ENCODE peak calls at places on chromosomes 12 and 14, in six cellular contexts. One of them, this sample, is unnamed.

GRCh38 chr14:22416193-22416592 is 172.8 kb downstream of the DAD1 start:
- DNase-seq in NCI-H345: no peak
- DNase-seq in stimulated activated CD4-positive, alpha-beta T cell treated with anti-CD3 and anti-CD28 coated beads, Interleukin-12 subunit alpha, Interleukin-12 subunit beta, amount 100 ng/mL, for 4 hours: no peak
- DNase-seq in M059J: no peak
- DNase-seq in breast epithelium: no peak
- DNase-seq in substantia nigra: no peak
- DNase-seq in this sample: no peak

GRCh38 chr14:35001624-35002023 is 18.8 kb downstream of the SRP54 start:
- DNase-seq in stimulated activated CD4-positive, alpha-beta T cell treated with anti-CD3 and anti-CD28 coated beads, Interleukin-12 subunit alpha, Interleukin-12 subunit beta, amount 100 ng/mL, for 4 hours: no peak
- DNase-seq in breast epithelium: no peak
- DNase-seq in NCI-H345: no peak
- DNase-seq in M059J: no peak
- DNase-seq in substantia nigra: no peak
- DNase-seq in this sample: no peak

GRCh38 chr14:23406244-23406643 is 1.8 kb downstream of the MYH6 start:
- DNase-seq in breast epithelium: no peak
- DNase-seq in NCI-H345: peak; percentile 10
- DNase-seq in M059J: peak; percentile 40
- DNase-seq in stimulated activated CD4-positive, alpha-beta T cell treated with anti-CD3 and anti-CD28 coated beads, Interleukin-12 subunit alpha, Interleukin-12 subunit beta, amount 100 ng/mL, for 4 hours: no peak
- DNase-seq in substantia nigra: no peak
- DNase-seq in this sample: no peak

GRCh38 chr14:91315844-91316267 is 71.4 kb upstream of the GPR68 start:
- DNase-seq in M059J: peak; percentile 17
- DNase-seq in substantia nigra: no peak
- DNase-seq in NCI-H345: no peak
- DNase-seq in stimulated activated CD4-positive, alpha-beta T cell treated with anti-CD3 and anti-CD28 coated beads, Interleukin-12 subunit alpha, Interleukin-12 subunit beta, amount 100 ng/mL, for 4 hours: peak; percentile 60
- DNase-seq in breast epithelium: no peak
- DNase-seq in this sample: no peak

GRCh38 chr14:68247867-68248266 is 428.3 kb downstream of the RAD51B start:
- DNase-seq in substantia nigra: no peak
- DNase-seq in breast epithelium: no peak
- DNase-seq in M059J: no peak
- DNase-seq in NCI-H345: no peak
- DNase-seq in stimulated activated CD4-positive, alpha-beta T cell treated with anti-CD3 and anti-CD28 coated beads, Interleukin-12 subunit alpha, Interleukin-12 subunit beta, amount 100 ng/mL, for 4 hours: no peak
- DNase-seq in this sample: no peak

GRCh38 chr12:66203820-66204219 is 14.8 kb downstream of the IRAK3 start:
- DNase-seq in breast epithelium: no peak
- DNase-seq in M059J: no peak
- DNase-seq in stimulated activated CD4-positive, alpha-beta T cell treated with anti-CD3 and anti-CD28 coated beads, Interleukin-12 subunit alpha, Interleukin-12 subunit beta, amount 100 ng/mL, for 4 hours: no peak
- DNase-seq in substantia nigra: no peak
- DNase-seq in NCI-H345: no peak
- DNase-seq in this sample: no peak

GRCh38 chr12:19453961-19454360 is 14.7 kb downstream of the AEBP2 start:
- DNase-seq in breast epithelium: no peak
- DNase-seq in M059J: no peak
- DNase-seq in NCI-H345: no peak
- DNase-seq in stimulated activated CD4-positive, alpha-beta T cell treated with anti-CD3 and anti-CD28 coated beads, Interleukin-12 subunit alpha, Interleukin-12 subunit beta, amount 100 ng/mL, for 4 hours: no peak
- DNase-seq in substantia nigra: no peak
- DNase-seq in this sample: no peak

GRCh38 chr14:35742448-35742847 is 66.6 kb downstream of the RALGAPA1 start:
- DNase-seq in M059J: no peak
- DNase-seq in stimulated activated CD4-positive, alpha-beta T cell treated with anti-CD3 and anti-CD28 coated beads, Interleukin-12 subunit alpha, Interleukin-12 subunit beta, amount 100 ng/mL, for 4 hours: no peak
- DNase-seq in breast epithelium: no peak
- DNase-seq in substantia nigra: no peak
- DNase-seq in NCI-H345: no peak
- DNase-seq in this sample: no peak

GRCh38 chr14:77286554-77286953 is 15.5 kb upstream of the NGB start:
- DNase-seq in NCI-H345: no peak
- DNase-seq in M059J: no peak
- DNase-seq in breast epithelium: no peak
- DNase-seq in stimulated activated CD4-positive, alpha-beta T cell treated with anti-CD3 and anti-CD28 coated beads, Interleukin-12 subunit alpha, Interleukin-12 subunit beta, amount 100 ng/mL, for 4 hours: no peak
- DNase-seq in substantia nigra: no peak
- DNase-seq in this sample: no peak

GRCh38 chr12:50708619-50709018 is 55.3 kb upstream of the ATF1 start:
- DNase-seq in breast epithelium: no peak
- DNase-seq in NCI-H345: no peak
- DNase-seq in substantia nigra: no peak
- DNase-seq in stimulated activated CD4-positive, alpha-beta T cell treated with anti-CD3 and anti-CD28 coated beads, Interleukin-12 subunit alpha, Interleukin-12 subunit beta, amount 100 ng/mL, for 4 hours: no peak
- DNase-seq in M059J: peak; percentile 2
- DNase-seq in this sample: no peak

GRCh38 chr14:36300337-36300736 is 20.1 kb downstream of the MBIP start:
- DNase-seq in substantia nigra: no peak
- DNase-seq in NCI-H345: no peak
- DNase-seq in M059J: peak; percentile 34
- DNase-seq in breast epithelium: no peak
- DNase-seq in stimulated activated CD4-positive, alpha-beta T cell treated with anti-CD3 and anti-CD28 coated beads, Interleukin-12 subunit alpha, Interleukin-12 subunit beta, amount 100 ng/mL, for 4 hours: no peak
- DNase-seq in this sample: peak; percentile 5

GRCh38 chr14:89164168-89165074 is 252.6 kb downstream of the FOXN3 start:
- DNase-seq in breast epithelium: no peak
- DNase-seq in stimulated activated CD4-positive, alpha-beta T cell treated with anti-CD3 and anti-CD28 coated beads, Interleukin-12 subunit alpha, Interleukin-12 subunit beta, amount 100 ng/mL, for 4 hours: no peak
- DNase-seq in NCI-H345: no peak
- DNase-seq in substantia nigra: no peak
- DNase-seq in M059J: no peak
- DNase-seq in this sample: no peak

GRCh38 chr14:54699087-54699530 is 132.2 kb downstream of the SAMD4A start:
- DNase-seq in NCI-H345: no peak
- DNase-seq in breast epithelium: peak; percentile 43
- DNase-seq in M059J: peak; percentile 18
- DNase-seq in stimulated activated CD4-positive, alpha-beta T cell treated with anti-CD3 and anti-CD28 coated beads, Interleukin-12 subunit alpha, Interleukin-12 subunit beta, amount 100 ng/mL, for 4 hours: no peak
- DNase-seq in substantia nigra: no peak
- DNase-seq in this sample: peak; percentile 46

GRCh38 chr12:31589896-31590729 is 823 bp downstream of the DENND5B start:
- DNase-seq in stimulated activated CD4-positive, alpha-beta T cell treated with anti-CD3 and anti-CD28 coated beads, Interleukin-12 subunit alpha, Interleukin-12 subunit beta, amount 100 ng/mL, for 4 hours: peak; percentile 13
- DNase-seq in substantia nigra: peak; percentile 44
- DNase-seq in NCI-H345: peak; percentile 50
- DNase-seq in breast epithelium: peak; percentile 26
- DNase-seq in M059J: peak; percentile 73
- DNase-seq in this sample: peak; percentile 76

GRCh38 chr12:11615481-11615880 is 34.0 kb upstream of the ETV6 start:
- DNase-seq in M059J: no peak
- DNase-seq in breast epithelium: no peak
- DNase-seq in substantia nigra: no peak
- DNase-seq in stimulated activated CD4-positive, alpha-beta T cell treated with anti-CD3 and anti-CD28 coated beads, Interleukin-12 subunit alpha, Interleukin-12 subunit beta, amount 100 ng/mL, for 4 hours: no peak
- DNase-seq in NCI-H345: peak; percentile 30
- DNase-seq in this sample: no peak

GRCh38 chr12:108833355-108833733 is 24.0 kb downstream of the SSH1 start:
- DNase-seq in breast epithelium: peak; percentile 56
- DNase-seq in substantia nigra: no peak
- DNase-seq in stimulated activated CD4-positive, alpha-beta T cell treated with anti-CD3 and anti-CD28 coated beads, Interleukin-12 subunit alpha, Interleukin-12 subunit beta, amount 100 ng/mL, for 4 hours: no peak
- DNase-seq in M059J: peak; percentile 98
- DNase-seq in NCI-H345: no peak
- DNase-seq in this sample: peak; percentile 98

GRCh38 chr14:64704743-64705405 is 650 bp downstream of the PLEKHG3 start:
- DNase-seq in NCI-H345: no peak
- DNase-seq in M059J: no peak
- DNase-seq in stimulated activated CD4-positive, alpha-beta T cell treated with anti-CD3 and anti-CD28 coated beads, Interleukin-12 subunit alpha, Interleukin-12 subunit beta, amount 100 ng/mL, for 4 hours: peak; percentile 13
- DNase-seq in breast epithelium: no peak
- DNase-seq in substantia nigra: no peak
- DNase-seq in this sample: peak; percentile 34

GRCh38 chr12:14907953-14908352 is 22.3 kb upstream of the MGP start:
- DNase-seq in substantia nigra: no peak
- DNase-seq in NCI-H345: no peak
- DNase-seq in M059J: peak; percentile 29
- DNase-seq in stimulated activated CD4-positive, alpha-beta T cell treated with anti-CD3 and anti-CD28 coated beads, Interleukin-12 subunit alpha, Interleukin-12 subunit beta, amount 100 ng/mL, for 4 hours: no peak
- DNase-seq in breast epithelium: no peak
- DNase-seq in this sample: no peak

GRCh38 chr12:107169200-107169599 is 75.9 kb upstream of the CRY1 start:
- DNase-seq in M059J: no peak
- DNase-seq in substantia nigra: no peak
- DNase-seq in NCI-H345: peak; percentile 88
- DNase-seq in breast epithelium: peak; percentile 19
- DNase-seq in stimulated activated CD4-positive, alpha-beta T cell treated with anti-CD3 and anti-CD28 coated beads, Interleukin-12 subunit alpha, Interleukin-12 subunit beta, amount 100 ng/mL, for 4 hours: no peak
- DNase-seq in this sample: no peak

GRCh38 chr12:29741342-29742241 is 42.1 kb downstream of the TMTC1 start:
- DNase-seq in stimulated activated CD4-positive, alpha-beta T cell treated with anti-CD3 and anti-CD28 coated beads, Interleukin-12 subunit alpha, Interleukin-12 subunit beta, amount 100 ng/mL, for 4 hours: no peak
- DNase-seq in substantia nigra: no peak
- DNase-seq in M059J: peak; percentile 71
- DNase-seq in breast epithelium: no peak
- DNase-seq in NCI-H345: no peak
- DNase-seq in this sample: peak; percentile 20

GRCh38 chr12:84986586-84986985 is 49.5 kb downstream of the TSPAN19 start:
- DNase-seq in stimulated activated CD4-positive, alpha-beta T cell treated with anti-CD3 and anti-CD28 coated beads, Interleukin-12 subunit alpha, Interleukin-12 subunit beta, amount 100 ng/mL, for 4 hours: no peak
- DNase-seq in breast epithelium: no peak
- DNase-seq in M059J: no peak
- DNase-seq in NCI-H345: peak; percentile 50
- DNase-seq in substantia nigra: no peak
- DNase-seq in this sample: no peak

GRCh38 chr12:33596061-33596460 is 156.4 kb upstream of the SYT10 start:
- DNase-seq in M059J: peak; percentile 63
- DNase-seq in substantia nigra: no peak
- DNase-seq in breast epithelium: no peak
- DNase-seq in NCI-H345: no peak
- DNase-seq in stimulated activated CD4-positive, alpha-beta T cell treated with anti-CD3 and anti-CD28 coated beads, Interleukin-12 subunit alpha, Interleukin-12 subunit beta, amount 100 ng/mL, for 4 hours: no peak
- DNase-seq in this sample: no peak

GRCh38 chr12:104372048-104372720 is 68.6 kb downstream of the EID3 start:
- DNase-seq in NCI-H345: no peak
- DNase-seq in breast epithelium: no peak
- DNase-seq in stimulated activated CD4-positive, alpha-beta T cell treated with anti-CD3 and anti-CD28 coated beads, Interleukin-12 subunit alpha, Interleukin-12 subunit beta, amount 100 ng/mL, for 4 hours: no peak
- DNase-seq in M059J: peak; percentile 66
- DNase-seq in substantia nigra: no peak
- DNase-seq in this sample: peak; percentile 42

GRCh38 chr12:66361703-66362102 is 59.4 kb downstream of the HELB start:
- DNase-seq in breast epithelium: no peak
- DNase-seq in M059J: no peak
- DNase-seq in stimulated activated CD4-positive, alpha-beta T cell treated with anti-CD3 and anti-CD28 coated beads, Interleukin-12 subunit alpha, Interleukin-12 subunit beta, amount 100 ng/mL, for 4 hours: no peak
- DNase-seq in NCI-H345: no peak
- DNase-seq in substantia nigra: no peak
- DNase-seq in this sample: no peak

GRCh38 chr12:98838282-98838681 is 193.2 kb downstream of the APAF1 start:
- DNase-seq in breast epithelium: no peak
- DNase-seq in NCI-H345: no peak
- DNase-seq in substantia nigra: no peak
- DNase-seq in stimulated activated CD4-positive, alpha-beta T cell treated with anti-CD3 and anti-CD28 coated beads, Interleukin-12 subunit alpha, Interleukin-12 subunit beta, amount 100 ng/mL, for 4 hours: no peak
- DNase-seq in M059J: no peak
- DNase-seq in this sample: peak; percentile 12

GRCh38 chr12:79834712-79835376 is 100.1 kb downstream of the PPP1R12A start:
- DNase-seq in stimulated activated CD4-positive, alpha-beta T cell treated with anti-CD3 and anti-CD28 coated beads, Interleukin-12 subunit alpha, Interleukin-12 subunit beta, amount 100 ng/mL, for 4 hours: no peak
- DNase-seq in substantia nigra: no peak
- DNase-seq in NCI-H345: peak; percentile 33
- DNase-seq in breast epithelium: no peak
- DNase-seq in M059J: no peak
- DNase-seq in this sample: no peak

GRCh38 chr14:67569651-67570290 is 30.3 kb downstream of the PIGH start:
- DNase-seq in stimulated activated CD4-positive, alpha-beta T cell treated with anti-CD3 and anti-CD28 coated beads, Interleukin-12 subunit alpha, Interleukin-12 subunit beta, amount 100 ng/mL, for 4 hours: no peak
- DNase-seq in substantia nigra: no peak
- DNase-seq in M059J: no peak
- DNase-seq in NCI-H345: no peak
- DNase-seq in breast epithelium: no peak
- DNase-seq in this sample: no peak

GRCh38 chr14:68730811-68731425 is 61.9 kb downstream of the ZFP36L1 start:
- DNase-seq in NCI-H345: no peak
- DNase-seq in stimulated activated CD4-positive, alpha-beta T cell treated with anti-CD3 and anti-CD28 coated beads, Interleukin-12 subunit alpha, Interleukin-12 subunit beta, amount 100 ng/mL, for 4 hours: no peak
- DNase-seq in substantia nigra: peak; percentile 52
- DNase-seq in breast epithelium: no peak
- DNase-seq in M059J: no peak
- DNase-seq in this sample: no peak

GRCh38 chr12:26524862-26525465 is 308.0 kb downstream of the ITPR2 start:
- DNase-seq in stimulated activated CD4-positive, alpha-beta T cell treated with anti-CD3 and anti-CD28 coated beads, Interleukin-12 subunit alpha, Interleukin-12 subunit beta, amount 100 ng/mL, for 4 hours: no peak
- DNase-seq in substantia nigra: no peak
- DNase-seq in breast epithelium: no peak
- DNase-seq in NCI-H345: no peak
- DNase-seq in M059J: peak; percentile 7
- DNase-seq in this sample: peak; percentile 18